ENCODE peak calls at places on chromosomes 13 and 19, in four cellular contexts. One of them, this sample, is unnamed.

GRCh38 chr13:99559560-99559959 is 58.3 kb downstream of the TM9SF2 start:
- DNase-seq in cardiac fibroblast: no peak
- DNase-seq in mucosa of descending colon: no peak
- DNase-seq in Caco-2: no peak
- DNase-seq in this sample: no peak

GRCh38 chr19:4676955-4677731 is 7.0 kb upstream of the MYDGF start:
- DNase-seq in cardiac fibroblast: peak
- DNase-seq in mucosa of descending colon: no peak
- DNase-seq in Caco-2: peak
- DNase-seq in this sample: peak

GRCh38 chr13:71867101-71867814 is at the start of gene DACH1:
- DNase-seq in cardiac fibroblast: peak
- DNase-seq in mucosa of descending colon: peak
- DNase-seq in Caco-2: peak
- DNase-seq in this sample: peak

GRCh38 chr13:110726726-110727125 is 13.2 kb downstream of the ING1 start:
- DNase-seq in cardiac fibroblast: no peak
- DNase-seq in mucosa of descending colon: no peak
- DNase-seq in Caco-2: no peak
- DNase-seq in this sample: no peak

GRCh38 chr19:19517235-19517619 is 1.2 kb downstream of the NDUFA13 start:
- DNase-seq in cardiac fibroblast: no peak
- DNase-seq in mucosa of descending colon: no peak
- DNase-seq in Caco-2: no peak
- DNase-seq in this sample: no peak

GRCh38 chr13:35881360-35881759 is 249.8 kb downstream of the DCLK1 start:
- DNase-seq in cardiac fibroblast: peak
- DNase-seq in mucosa of descending colon: no peak
- DNase-seq in Caco-2: no peak
- DNase-seq in this sample: peak

GRCh38 chr19:16497837-16498236 is 1.6 kb downstream of the C19orf44 start:
- DNase-seq in cardiac fibroblast: no peak
- DNase-seq in mucosa of descending colon: no peak
- DNase-seq in Caco-2: no peak
- DNase-seq in this sample: no peak

GRCh38 chr19:56765107-56765506 is 75.4 kb downstream of the PEG3 start:
- DNase-seq in cardiac fibroblast: peak
- DNase-seq in mucosa of descending colon: peak
- DNase-seq in Caco-2: no peak
- DNase-seq in this sample: no peak

GRCh38 chr13:51208707-51209106 is 13.5 kb upstream of the FAM124A start:
- DNase-seq in cardiac fibroblast: no peak
- DNase-seq in mucosa of descending colon: no peak
- DNase-seq in Caco-2: no peak
- DNase-seq in this sample: no peak

GRCh38 chr19:1183543-1184172 is 9.6 kb upstream of the SBNO2 start:
- DNase-seq in cardiac fibroblast: no peak
- DNase-seq in mucosa of descending colon: peak
- DNase-seq in Caco-2: peak
- DNase-seq in this sample: no peak

GRCh38 chr13:107329991-107330390 is 762.1 kb upstream of the ARGLU1 start:
- DNase-seq in cardiac fibroblast: no peak
- DNase-seq in mucosa of descending colon: no peak
- DNase-seq in Caco-2: no peak
- DNase-seq in this sample: no peak

GRCh38 chr13:105410602-105411001 is 1124.9 kb downstream of the EFNB2 start:
- DNase-seq in cardiac fibroblast: peak
- DNase-seq in mucosa of descending colon: peak
- DNase-seq in Caco-2: peak
- DNase-seq in this sample: peak

GRCh38 chr19:35790981-35791813 is 15.8 kb downstream of the ARHGAP33 start:
- DNase-seq in cardiac fibroblast: no peak
- DNase-seq in mucosa of descending colon: no peak
- DNase-seq in Caco-2: no peak
- DNase-seq in this sample: no peak
- TF ChIP-seq CTCF in cardiac fibroblast: no peak
- TF ChIP-seq CTCF in mucosa of descending colon: no peak
- TF ChIP-seq CTCF in Caco-2: no peak
- TF ChIP-seq CTCF in this sample: no peak

DNA sequence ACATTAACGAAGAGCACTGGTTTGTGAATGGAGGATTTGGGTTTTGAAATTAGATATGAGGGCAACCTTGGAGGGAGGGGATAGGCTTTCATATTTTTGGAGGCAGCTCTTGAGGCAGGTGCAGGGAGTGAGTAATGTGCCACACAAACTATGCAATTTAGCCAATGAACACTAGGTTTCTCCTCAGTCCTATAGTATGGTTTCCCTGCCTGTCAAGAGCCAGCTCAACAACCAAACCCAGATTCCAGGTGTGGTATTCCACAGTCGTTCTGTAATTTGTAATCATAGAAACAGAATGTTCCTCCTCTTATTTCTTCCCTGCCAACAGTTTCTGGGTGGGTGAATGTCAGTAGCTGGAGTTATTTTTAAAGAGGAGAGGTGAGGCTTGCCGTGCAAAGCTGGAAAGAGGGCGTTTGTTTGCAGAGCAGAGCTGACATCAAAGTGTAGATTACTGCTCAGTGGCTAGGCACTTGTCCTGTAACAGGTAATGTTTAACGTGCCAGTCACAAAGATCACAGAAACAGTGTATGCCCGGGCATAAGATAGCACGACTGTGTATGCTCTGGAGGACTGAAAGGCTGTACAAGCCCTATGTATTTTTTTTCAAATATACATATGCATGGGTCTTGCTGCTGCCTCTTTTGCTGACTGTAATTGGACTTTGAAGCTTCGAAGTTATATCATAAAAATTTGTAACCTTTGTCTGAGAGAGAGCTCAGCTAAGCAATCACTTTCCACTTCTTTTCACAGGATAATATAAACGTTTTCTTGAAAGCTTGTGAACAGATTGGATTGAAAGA is 124.3 kb downstream of the LMO7 start:
- DNase-seq in cardiac fibroblast: peak
- DNase-seq in mucosa of descending colon: peak
- DNase-seq in Caco-2: peak
- DNase-seq in this sample: no peak
- H3K4me3 ChIP-seq in cardiac fibroblast: no peak
- H3K4me3 ChIP-seq in mucosa of descending colon: peak
- H3K4me3 ChIP-seq in Caco-2: peak
- H3K4me3 ChIP-seq in this sample: no peak

GRCh38 chr13:82758056-82758455 is 1124.2 kb downstream of the SLITRK1 start:
- DNase-seq in cardiac fibroblast: peak
- DNase-seq in mucosa of descending colon: no peak
- DNase-seq in Caco-2: peak
- DNase-seq in this sample: peak
- TF ChIP-seq CTCF in cardiac fibroblast: peak
- TF ChIP-seq CTCF in mucosa of descending colon: no peak
- TF ChIP-seq CTCF in Caco-2: peak
- TF ChIP-seq CTCF in this sample: peak

GRCh38 chr13:33016414-33017409 is at the start of gene KL:
- DNase-seq in cardiac fibroblast: no peak
- DNase-seq in mucosa of descending colon: peak
- DNase-seq in Caco-2: no peak
- DNase-seq in this sample: no peak
- H3K4me3 ChIP-seq in cardiac fibroblast: peak
- H3K4me3 ChIP-seq in mucosa of descending colon: no peak
- H3K4me3 ChIP-seq in Caco-2: peak
- H3K4me3 ChIP-seq in this sample: peak

GRCh38 chr13:42364613-42365000 is 92.7 kb downstream of the AKAP11 start:
- DNase-seq in cardiac fibroblast: no peak
- DNase-seq in mucosa of descending colon: no peak
- DNase-seq in Caco-2: no peak
- DNase-seq in this sample: peak
- TF ChIP-seq CTCF in cardiac fibroblast: no peak
- TF ChIP-seq CTCF in mucosa of descending colon: no peak
- TF ChIP-seq CTCF in Caco-2: no peak
- TF ChIP-seq CTCF in this sample: no peak

DNA sequence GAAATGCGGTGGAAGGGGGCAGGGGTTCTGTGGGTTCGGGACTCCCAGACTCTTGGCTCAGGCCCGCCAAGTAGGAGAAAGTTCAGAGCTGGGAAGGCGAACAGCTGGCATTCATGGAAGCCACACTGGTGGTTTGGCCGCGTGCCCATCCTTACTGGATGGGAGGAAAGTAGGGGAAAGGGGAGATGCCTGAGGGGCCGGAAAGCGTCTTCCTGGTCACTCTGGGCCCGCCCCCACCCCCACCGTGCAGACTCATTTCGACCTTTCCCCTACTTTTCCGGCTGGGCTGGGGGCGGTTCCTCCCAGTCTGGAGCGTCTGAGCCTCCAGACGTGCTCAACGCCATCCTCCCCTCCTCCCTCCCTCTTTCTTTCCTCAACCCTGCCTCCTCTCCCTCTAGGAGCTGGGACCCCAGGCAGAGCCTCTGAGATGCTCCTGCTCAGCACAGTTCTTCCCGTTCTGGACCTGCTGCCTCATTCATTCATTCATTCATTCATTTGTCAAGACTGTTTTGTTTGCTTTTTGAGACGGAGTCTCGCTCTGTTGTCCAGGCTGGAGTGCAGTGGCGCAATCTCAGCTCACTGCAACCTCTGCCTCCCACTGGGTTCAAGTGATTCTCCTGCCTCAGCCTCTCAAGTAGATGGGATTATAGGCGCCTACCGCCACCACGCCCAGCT is 3.5 kb downstream of the ANGPTL4 start:
- DNase-seq in cardiac fibroblast: peak
- DNase-seq in mucosa of descending colon: peak
- DNase-seq in Caco-2: no peak
- DNase-seq in this sample: peak
- H3K4me3 ChIP-seq in cardiac fibroblast: peak
- H3K4me3 ChIP-seq in mucosa of descending colon: no peak
- H3K4me3 ChIP-seq in Caco-2: no peak
- H3K4me3 ChIP-seq in this sample: peak

GRCh38 chr13:81171065-81171647 is 830.2 kb upstream of the SPRY2 start:
- DNase-seq in cardiac fibroblast: peak
- DNase-seq in mucosa of descending colon: no peak
- DNase-seq in Caco-2: no peak
- DNase-seq in this sample: peak
- TF ChIP-seq CTCF in cardiac fibroblast: peak
- TF ChIP-seq CTCF in mucosa of descending colon: no peak
- TF ChIP-seq CTCF in Caco-2: peak
- TF ChIP-seq CTCF in this sample: peak

GRCh38 chr19:23718802-23719201 is 31.8 kb upstream of the ZNF675 start:
- DNase-seq in cardiac fibroblast: no peak
- DNase-seq in mucosa of descending colon: no peak
- DNase-seq in Caco-2: no peak
- DNase-seq in this sample: no peak

DNA sequence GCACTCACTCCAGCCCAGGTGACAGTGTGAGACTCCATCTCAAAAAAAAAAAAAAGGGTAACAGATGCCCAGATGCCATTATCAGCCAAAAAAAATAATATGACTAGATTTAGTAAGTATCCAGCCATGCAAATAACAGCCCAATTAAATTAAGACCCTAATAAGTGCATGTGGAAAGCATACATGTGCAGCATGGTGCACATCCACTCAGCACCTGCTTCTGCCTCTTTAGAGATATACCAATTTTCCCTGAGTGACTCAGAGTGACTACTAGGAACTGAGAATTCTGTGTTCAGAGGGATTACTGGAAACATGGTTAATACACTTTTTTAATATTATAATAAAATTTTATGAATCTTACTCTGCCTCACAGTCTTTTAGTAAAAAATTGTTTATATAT is 29.8 kb upstream of the ZNF675 start:
- DNase-seq in cardiac fibroblast: no peak
- DNase-seq in mucosa of descending colon: no peak
- DNase-seq in Caco-2: no peak
- DNase-seq in this sample: no peak
- H3K4me3 ChIP-seq in cardiac fibroblast: no peak
- H3K4me3 ChIP-seq in mucosa of descending colon: no peak
- H3K4me3 ChIP-seq in Caco-2: no peak
- H3K4me3 ChIP-seq in this sample: no peak

DNA sequence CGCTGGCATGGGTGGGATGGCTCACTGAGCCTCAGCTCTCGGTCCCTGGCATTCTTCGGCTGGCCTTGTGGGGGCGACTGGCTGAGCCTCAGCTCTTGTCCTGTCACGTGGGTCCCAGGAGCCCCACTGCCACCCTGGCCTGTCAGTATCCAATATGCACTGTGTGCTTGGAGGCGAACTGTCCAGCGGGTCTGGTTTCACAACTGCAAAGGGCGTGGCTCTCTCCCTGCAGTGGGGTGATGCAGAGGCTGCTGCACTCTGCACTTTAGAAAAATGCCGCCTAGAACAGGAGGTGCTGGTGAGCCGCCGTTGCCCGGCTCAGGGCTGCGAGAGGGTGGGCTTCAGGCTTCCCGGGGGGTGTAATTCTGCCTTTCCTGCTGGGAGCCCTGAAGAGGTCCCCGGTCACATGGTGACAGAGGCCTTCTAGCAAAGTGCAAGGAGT is 17.0 kb upstream of the TMEM255B start:
- DNase-seq in cardiac fibroblast: peak
- DNase-seq in mucosa of descending colon: peak
- DNase-seq in Caco-2: peak
- DNase-seq in this sample: peak
- TF ChIP-seq CTCF in cardiac fibroblast: peak
- TF ChIP-seq CTCF in mucosa of descending colon: no peak
- TF ChIP-seq CTCF in Caco-2: no peak
- TF ChIP-seq CTCF in this sample: peak

GRCh38 chr19:48500830-48501445 is 10.7 kb downstream of the LMTK3 start:
- DNase-seq in cardiac fibroblast: no peak
- DNase-seq in mucosa of descending colon: no peak
- DNase-seq in Caco-2: no peak
- DNase-seq in this sample: no peak

GRCh38 chr19:48499352-48500090 is 12.1 kb downstream of the LMTK3 start:
- DNase-seq in cardiac fibroblast: no peak
- DNase-seq in mucosa of descending colon: no peak
- DNase-seq in Caco-2: no peak
- DNase-seq in this sample: no peak

GRCh38 chr19:48501446-48501960 is 10.1 kb downstream of the LMTK3 start:
- DNase-seq in cardiac fibroblast: no peak
- DNase-seq in mucosa of descending colon: peak
- DNase-seq in Caco-2: peak
- DNase-seq in this sample: no peak

GRCh38 chr19:48502720-48503018 is 9.0 kb downstream of the LMTK3 start:
- DNase-seq in cardiac fibroblast: no peak
- DNase-seq in mucosa of descending colon: no peak
- DNase-seq in Caco-2: no peak
- DNase-seq in this sample: no peak

GRCh38 chr19:48501961-48502719 is 9.5 kb downstream of the LMTK3 start:
- DNase-seq in cardiac fibroblast: peak
- DNase-seq in mucosa of descending colon: peak
- DNase-seq in Caco-2: peak
- DNase-seq in this sample: peak
- H3K4me3 ChIP-seq in cardiac fibroblast: no peak
- H3K4me3 ChIP-seq in mucosa of descending colon: no peak
- H3K4me3 ChIP-seq in Caco-2: peak
- H3K4me3 ChIP-seq in this sample: no peak